ENCODE peak calls at places on chromosomes 16 and 17, in five cellular contexts. V, N, T, A and J are unnamed samples.

GRCh38 chr16:2771496-2772402 is 5.3 kb downstream of the ELOB start:
- DNase-seq in A (peak; percentile 10), T (no peak), V (no peak), N (no peak), J (no peak)

GRCh38 chr17:55312852-55313251 is 48.1 kb downstream of the HLF start:
- DNase-seq in V (no peak), T (no peak), A (no peak), N (no peak), J (no peak)

GRCh38 chr17:63295288-63295687 is 150.8 kb downstream of the CYB561 start:
- DNase-seq in T (peak; percentile 23), A (no peak), V (no peak), N (no peak), J (no peak)

GRCh38 chr16:17211797-17212196 is 259.0 kb downstream of the XYLT1 start:
- DNase-seq in T (no peak), A (no peak), V (no peak), N (no peak), J (no peak)

GRCh38 chr16:29986231-29986630 is 9.2 kb downstream of the HIRIP3 start:
- DNase-seq in V (no peak), A (no peak), N (no peak), T (no peak), J (no peak)

GRCh38 chr16:88558457-88559442 is 11.5 kb upstream of the ZC3H18 start:
- DNase-seq in T (peak; percentile 86), N (peak; percentile 79), A (peak; percentile 94), V (peak; percentile 38), J (no peak)

GRCh38 chr16:87587636-87588035 is 14.7 kb upstream of the JPH3 start:
- DNase-seq in V (no peak), N (no peak), T (no peak), A (no peak), J (no peak)

GRCh38 chr17:36939059-36939943 is 2.0 kb downstream of the LHX1 start:
- DNase-seq in T (no peak), N (no peak), A (no peak), V (no peak), J (no peak)

GRCh38 chr17:12402963-12403622 is 262.6 kb upstream of the MYOCD start:
- DNase-seq in N (no peak), T (peak; percentile 14), V (peak; percentile 84), A (no peak), J (peak; percentile 38)

GRCh38 chr16:4777339-4778049 is 10.5 kb upstream of the ZNF500 start:
- DNase-seq in T (no peak), V (no peak), N (no peak), A (no peak), J (no peak)

GRCh38 chr17:48307814-48308411 is 122.1 kb downstream of the SKAP1 start:
- DNase-seq in T (peak; percentile 70), A (peak; percentile 72), N (peak; percentile 28), V (peak; percentile 32), J (peak; percentile 16)

GRCh38 chr16:20904507-20905079 is 4.0 kb downstream of the LYRM1 start:
- DNase-seq in T (peak; percentile 89), V (no peak), A (no peak), N (no peak), J (peak; percentile 63)

GRCh38 chr16:27253526-27253930 is 15.0 kb downstream of the NSMCE1 start:
- DNase-seq in N (no peak), V (peak; percentile 51), T (peak; percentile 72), A (no peak), J (no peak)

DNA sequence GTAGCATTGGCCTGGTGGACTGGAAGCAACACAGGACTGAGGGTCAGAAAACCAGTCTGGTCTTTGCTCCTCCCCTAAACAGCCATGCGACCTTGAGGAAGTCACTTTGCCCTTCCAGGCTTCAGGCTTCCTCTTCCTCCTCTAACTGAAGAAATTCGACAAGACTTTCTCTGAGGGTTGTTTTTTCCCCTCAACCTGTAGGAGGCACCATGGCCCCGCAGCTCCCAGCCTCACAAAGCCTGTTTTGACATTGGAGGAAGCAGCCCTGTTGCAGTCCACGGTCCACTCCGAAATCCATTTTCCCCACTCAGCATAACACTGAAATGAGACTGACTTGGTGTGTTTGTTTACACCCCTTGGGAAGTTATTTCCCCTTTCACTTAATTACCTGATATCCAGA is 41.2 kb upstream of the PIRT start:
- DNase-seq in V (no peak), A (peak; percentile 13), T (peak; percentile 2), N (no peak), J (no peak)
- TF ChIP-seq CTCF in V (no peak), A (peak; percentile 32), T (peak; percentile 12), N (no peak), J (no peak)

DNA sequence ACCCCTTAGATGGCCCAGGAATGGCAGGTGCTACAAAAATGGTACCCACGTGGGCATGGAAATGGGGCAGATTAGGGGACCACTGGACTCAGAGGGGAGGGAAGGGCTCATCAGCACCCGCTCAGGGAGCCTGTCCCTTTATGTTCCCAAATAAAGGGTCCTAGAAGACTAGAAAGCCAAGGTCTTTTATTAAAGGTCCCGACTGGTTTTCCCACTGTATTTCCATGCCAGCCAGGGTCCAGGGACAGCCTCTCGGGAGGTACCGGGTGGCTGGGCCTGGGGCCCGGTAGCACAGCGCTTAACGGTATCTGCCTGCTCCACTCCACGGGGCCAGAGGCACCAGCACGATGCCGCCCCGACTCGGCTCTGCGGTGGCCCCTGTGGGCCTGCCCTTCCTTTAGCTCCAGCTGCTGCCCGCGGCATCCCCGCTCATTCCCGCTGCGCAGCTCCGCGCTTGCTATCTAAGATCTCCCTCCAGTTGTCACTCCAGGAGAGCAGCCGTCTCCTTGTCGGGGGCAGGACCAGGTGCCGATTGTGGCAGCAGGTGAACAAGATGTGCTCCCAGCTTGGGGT is 1.4 kb downstream of the NT5C start:
- DNase-seq in T (no peak), V (no peak), N (no peak), A (peak; percentile 25), J (no peak)
- H3K4me3 ChIP-seq in T (peak overlapping the region; percentile 73), V (peak overlapping the region; percentile 75), N (peak overlapping the region; percentile 94), A (no peak overlapping the region), J (peak overlapping the region; percentile 74)

DNA sequence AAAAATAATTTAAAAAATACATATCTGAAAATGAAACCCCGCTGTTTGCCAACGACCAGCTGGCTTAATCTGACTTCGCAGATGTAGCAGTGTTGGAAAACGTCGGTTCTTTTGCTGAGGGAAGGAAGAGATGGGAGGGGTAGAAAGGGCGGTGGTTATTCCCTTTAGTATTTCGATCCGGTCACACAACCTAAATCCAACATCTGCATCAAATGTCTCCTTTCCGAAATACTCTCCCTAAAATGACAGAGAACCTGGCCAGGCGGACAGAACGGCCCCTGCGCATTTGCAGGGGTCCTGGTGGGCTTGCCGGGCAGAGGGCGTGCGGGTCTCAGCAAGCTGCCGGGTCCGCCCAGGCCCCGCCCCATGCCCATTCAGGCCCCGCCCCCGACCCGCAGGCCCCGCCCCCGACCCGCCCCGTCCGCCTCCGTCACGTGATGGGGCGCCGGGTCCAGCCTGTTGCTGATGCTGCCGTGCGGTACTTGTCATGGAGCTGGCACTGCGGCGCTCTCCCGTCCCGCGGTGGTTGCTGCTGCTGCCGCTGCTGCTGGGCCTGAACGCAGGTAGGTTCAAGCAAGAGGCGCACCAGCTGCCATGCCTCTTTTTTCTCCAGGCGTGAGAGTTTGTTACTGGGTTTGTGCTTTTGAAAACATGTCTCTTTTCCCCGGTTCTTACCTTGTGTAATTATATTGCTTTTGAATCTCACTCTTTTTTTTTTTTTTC is at the start of gene SCPEP1:
- DNase-seq in T (peak; percentile 81), N (peak; percentile 85), V (peak; percentile 44), A (peak; percentile 90), J (peak; percentile 13)
- TF ChIP-seq CTCF in T (no peak), N (no peak), V (no peak), A (no peak), J (no peak)

DNA sequence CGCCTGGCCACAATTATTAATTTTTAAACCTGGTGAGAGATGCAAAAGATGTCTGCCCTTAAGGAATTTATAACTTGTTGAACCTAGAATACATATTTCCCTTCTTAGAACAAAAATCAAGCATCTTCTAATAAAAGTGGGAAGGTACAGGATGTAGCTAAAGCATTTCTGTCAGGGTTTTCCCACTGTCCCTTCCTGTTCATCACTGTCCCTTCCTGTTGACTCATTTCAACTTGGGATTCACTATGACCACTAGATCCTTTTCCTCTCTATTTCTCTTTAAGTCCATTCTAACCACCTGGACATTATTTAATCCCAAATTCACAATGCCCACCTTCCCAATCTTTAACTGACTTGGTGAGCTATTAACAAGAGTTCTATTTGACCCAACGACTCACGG is 33.9 kb upstream of the CDRT4 start:
- DNase-seq in T (no peak), N (no peak), A (no peak), V (no peak), J (no peak)
- H3K4me3 ChIP-seq in T (no peak overlapping the region), N (no peak overlapping the region), A (no peak overlapping the region), V (no peak overlapping the region), J (no peak overlapping the region)

GRCh38 chr17:2980211-2980903 is 83.0 kb downstream of the OR1D5 start:
- DNase-seq in V (no peak), T (no peak), A (no peak), N (no peak), J (no peak)

GRCh38 chr17:2981325-2981724 is 82.1 kb downstream of the OR1D5 start:
- DNase-seq in V (no peak), N (no peak), A (no peak), T (no peak), J (no peak)

GRCh38 chr17:2980904-2981246 is 82.5 kb downstream of the OR1D5 start:
- DNase-seq in A (no peak), N (no peak), V (no peak), T (no peak), J (no peak)

GRCh38 chr17:2986925-2987324 is 76.5 kb downstream of the OR1D5 start:
- DNase-seq in T (no peak), A (no peak), N (no peak), V (no peak), J (no peak)

GRCh38 chr17:2982854-2983636 is 80.4 kb downstream of the OR1D5 start:
- DNase-seq in N (peak; percentile 87), V (peak; percentile 77), T (peak; percentile 94), A (peak; percentile 53), J (peak; percentile 33)
- TF ChIP-seq CTCF in N (peak; percentile 38), V (peak; percentile 55), T (peak; percentile 18), A (no peak), J (peak; percentile 53)

DNA sequence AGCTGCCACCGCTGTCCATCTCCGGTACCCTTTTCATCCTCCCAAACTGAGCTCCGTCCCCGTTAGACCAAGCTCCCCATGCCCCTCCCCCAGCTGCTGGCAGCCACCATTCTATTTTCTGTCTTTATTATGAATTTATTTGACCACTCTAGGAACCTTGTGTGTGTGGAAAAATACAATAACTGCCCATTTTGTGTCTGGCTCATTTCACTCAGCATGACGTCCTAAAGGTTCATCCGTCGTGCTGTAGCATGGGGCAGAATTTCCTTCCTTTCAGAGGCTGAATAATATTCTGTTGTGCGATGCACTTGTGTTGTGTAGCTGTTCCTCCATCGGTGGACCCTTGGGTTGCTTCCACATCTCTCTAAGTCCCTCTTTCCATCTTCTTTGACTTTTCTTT is 263.1 kb downstream of the SEC14L1 start:
- DNase-seq in V (no peak), A (no peak), T (no peak), N (no peak), J (no peak)
- H3K4me3 ChIP-seq in V (no peak overlapping the region), A (no peak overlapping the region), T (no peak overlapping the region), N (no peak overlapping the region), J (no peak overlapping the region)

GRCh38 chr17:14736631-14737030 is 435.8 kb downstream of the HS3ST3B1 start:
- DNase-seq in T (no peak), V (no peak), A (no peak), N (no peak), J (no peak)

GRCh38 chr17:14741516-14741915 is 440.6 kb downstream of the HS3ST3B1 start:
- DNase-seq in T (peak; percentile 26), N (no peak), A (no peak), V (no peak), J (no peak)

GRCh38 chr17:14738652-14738988 is 437.7 kb downstream of the HS3ST3B1 start:
- DNase-seq in N (no peak), A (no peak), V (no peak), T (no peak), J (no peak)

GRCh38 chr17:14739656-14740431 is 439.0 kb downstream of the HS3ST3B1 start:
- DNase-seq in A (no peak), V (no peak), T (no peak), N (no peak), J (no peak)

GRCh38 chr17:14737984-14738651 is 437.2 kb downstream of the HS3ST3B1 start:
- DNase-seq in A (peak; percentile 62), N (peak; percentile 82), V (peak; percentile 84), T (peak; percentile 96), J (peak; percentile 98)
- TF ChIP-seq CTCF in A (peak; percentile 39), N (peak; percentile 6), V (peak; percentile 27), T (peak; percentile 59), J (peak; percentile 39)